ENCODE peak calls at places on chromosomes 16 and 17, in six cellular contexts. H, F, Y, I, B and U are unnamed samples.
A peak's percentile ranks its signal among the peaks of the same experiment; 100 is the strongest.

GRCh38 chr17:43740541-43740940 is 18.1 kb downstream of the SOST start:
- DNase-seq in H (no peak), F (no peak), Y (no peak), I (no peak), B (no peak), U (no peak)

GRCh38 chr17:31197991-31198390 is 99.0 kb downstream of the OMG start:
- DNase-seq in H (no peak), F (no peak), Y (no peak), I (no peak), B (no peak), U (no peak)

GRCh38 chr17:50080827-50081226 is 14.3 kb upstream of the PDK2 start:
- DNase-seq in H (no peak), F (no peak), Y (no peak), I (no peak), B (no peak), U (no peak)

GRCh38 chr17:68592004-68592403 is 9.2 kb downstream of the FAM20A start:
- DNase-seq in H (no peak), F (no peak), Y (no peak), I (no peak), B (no peak), U (no peak)

GRCh38 chr17:79778504-79779087 is 648 bp downstream of the CBX2 start:
- DNase-seq in H (peak; percentile 42), F (no peak), Y (no peak), I (no peak), B (no peak), U (peak; percentile 80)

GRCh38 chr16:48366165-48367093 is 18.8 kb downstream of the SIAH1 start:
- DNase-seq in H (peak; percentile 17), F (peak; percentile 69), Y (peak; percentile 68), I (peak; percentile 77), B (peak; percentile 79), U (peak; percentile 86)

GRCh38 chr17:32222621-32223020 is 43.0 kb upstream of the RHBDL3 start:
- DNase-seq in H (no peak), F (peak; percentile 62), Y (no peak), I (no peak), B (no peak), U (no peak)

GRCh38 chr16:81158964-81159363 is 62.8 kb upstream of the GCSH start:
- DNase-seq in H (no peak), F (no peak), Y (no peak), I (no peak), B (peak; percentile 41), U (no peak)

GRCh38 chr16:9128346-9129342 is 37.2 kb downstream of the HAPSTR1 start:
- DNase-seq in H (no peak), F (no peak), Y (no peak), I (peak; percentile 44), B (no peak), U (no peak)

GRCh38 chr17:40097931-40098845 is 2.2 kb downstream of the NR1D1 start:
- DNase-seq in H (peak; percentile 47), F (no peak), Y (no peak), I (peak; percentile 27), B (peak; percentile 93), U (peak; percentile 82)

DNA sequence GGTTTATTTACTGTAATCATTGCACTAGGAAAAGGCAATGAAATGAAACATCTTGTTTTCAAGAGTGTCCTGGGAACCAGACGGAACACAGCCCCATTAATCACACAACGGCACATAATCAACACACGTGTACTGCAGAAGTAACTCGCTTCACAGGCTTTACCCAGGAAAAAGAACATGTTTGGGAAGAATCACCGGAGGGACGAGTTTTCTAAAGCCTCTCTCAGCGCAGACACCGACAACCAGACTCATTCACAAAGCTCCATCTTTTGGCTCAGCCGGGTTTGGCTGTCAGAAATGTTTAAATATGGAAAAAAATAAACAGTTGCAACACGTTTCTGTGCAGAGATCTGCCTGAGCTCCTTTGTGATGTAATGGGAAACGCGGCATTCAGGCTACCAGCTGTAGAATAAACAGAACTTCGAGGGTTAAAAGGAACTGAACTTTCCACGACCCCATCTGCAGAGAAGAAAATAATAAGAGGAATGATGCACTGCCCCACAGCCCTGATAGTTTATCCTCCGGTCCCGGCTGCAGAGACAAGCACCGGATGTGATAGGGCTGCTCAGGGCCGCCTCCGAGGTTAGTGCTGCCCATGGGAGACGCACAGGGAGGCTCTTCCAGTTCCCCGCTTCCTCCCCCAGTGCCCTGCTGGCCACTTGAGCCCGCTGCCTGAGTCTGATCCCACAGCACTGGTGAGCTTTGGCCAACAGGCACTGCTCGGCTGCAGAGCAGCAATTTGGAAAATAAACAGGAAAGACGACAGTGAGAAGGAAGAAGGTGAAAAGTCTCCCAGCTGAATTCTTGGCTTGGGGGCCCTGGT is 119.8 kb downstream of the HIC1 start:
- DNase-seq in H (no peak), F (no peak), Y (no peak), I (peak; percentile 98), B (peak; percentile 94), U (no peak)
- TF ChIP-seq MYC in H (no peak), F (no peak), Y (no peak), I (no peak), B (no peak), U (no peak)

GRCh38 chr17:17899486-17899885 is 62.7 kb upstream of the SREBF1 start:
- DNase-seq in H (no peak), F (no peak), Y (no peak), I (no peak), B (peak; percentile 9), U (no peak)
- TF ChIP-seq MAX in H (no peak), F (no peak), Y (no peak), I (no peak), B (no peak), U (no peak)

GRCh38 chr17:83091257-83092141 is 12.1 kb downstream of the METRNL start:
- DNase-seq in H (no peak), F (no peak), Y (no peak), I (no peak), B (peak; percentile 46), U (no peak)
- TF ChIP-seq MYC in H (no peak), F (no peak), Y (no peak), I (no peak), B (no peak), U (no peak)

DNA sequence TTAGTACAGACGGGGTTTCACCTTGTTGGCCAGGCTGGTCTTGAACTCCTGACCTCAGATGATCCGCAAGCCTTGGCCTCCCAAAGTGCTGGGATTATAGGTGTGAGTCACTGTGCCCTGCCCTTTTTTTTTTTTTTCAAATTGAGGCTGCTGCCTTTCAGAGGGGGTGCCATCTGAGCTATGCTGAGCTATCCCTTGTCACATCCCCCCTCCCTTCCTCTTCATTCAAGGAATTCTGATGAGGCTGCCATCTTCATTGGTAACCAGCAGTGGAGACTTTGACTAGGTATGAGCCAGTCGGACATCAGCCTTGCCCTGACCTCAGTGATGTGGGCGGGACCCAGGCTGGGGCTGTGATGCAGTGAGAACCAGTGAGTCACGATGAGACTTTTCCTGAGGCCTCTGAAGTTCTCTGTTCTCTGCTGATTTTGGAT is 24.4 kb upstream of the GPT2 start:
- DNase-seq in H (peak; percentile 32), F (peak; percentile 80), Y (no peak), I (peak; percentile 73), B (peak; percentile 82), U (peak; percentile 64)
- TF ChIP-seq MAX in H (no peak), F (no peak), Y (no peak), I (no peak), B (no peak), U (no peak)

GRCh38 chr16:68091604-68092261 is 6.6 kb downstream of the NFATC3 start:
- DNase-seq in H (no peak), F (no peak), Y (no peak), I (peak; percentile 74), B (peak; percentile 70), U (peak; percentile 50)
- TF ChIP-seq MYC in H (no peak), F (no peak), Y (no peak), I (no peak), B (no peak), U (no peak)

DNA sequence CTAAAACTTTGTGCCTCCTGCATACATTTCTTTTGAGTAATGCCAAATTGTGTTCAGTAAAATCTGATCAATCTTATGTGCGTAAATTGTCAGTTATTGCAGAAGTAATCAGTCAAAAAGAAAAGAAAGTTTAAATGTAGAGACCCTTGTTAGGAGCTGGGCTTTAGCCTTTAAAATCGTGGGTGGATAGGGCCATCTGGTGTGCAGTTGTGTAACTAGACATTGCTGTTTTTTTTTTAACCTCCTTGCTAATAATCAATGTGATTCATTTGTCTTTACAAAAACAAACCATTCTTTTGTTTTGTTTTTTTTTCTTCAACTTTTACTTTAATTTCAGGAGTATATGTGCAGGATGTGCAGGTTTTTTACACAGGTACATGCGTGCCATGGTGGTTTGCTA is 5.3 kb upstream of the WWOX start:
- DNase-seq in H (no peak), F (no peak), Y (no peak), I (no peak), B (no peak), U (peak; percentile 29)
- TF ChIP-seq MAX in H (no peak), F (no peak), Y (no peak), I (no peak), B (no peak), U (no peak)

DNA sequence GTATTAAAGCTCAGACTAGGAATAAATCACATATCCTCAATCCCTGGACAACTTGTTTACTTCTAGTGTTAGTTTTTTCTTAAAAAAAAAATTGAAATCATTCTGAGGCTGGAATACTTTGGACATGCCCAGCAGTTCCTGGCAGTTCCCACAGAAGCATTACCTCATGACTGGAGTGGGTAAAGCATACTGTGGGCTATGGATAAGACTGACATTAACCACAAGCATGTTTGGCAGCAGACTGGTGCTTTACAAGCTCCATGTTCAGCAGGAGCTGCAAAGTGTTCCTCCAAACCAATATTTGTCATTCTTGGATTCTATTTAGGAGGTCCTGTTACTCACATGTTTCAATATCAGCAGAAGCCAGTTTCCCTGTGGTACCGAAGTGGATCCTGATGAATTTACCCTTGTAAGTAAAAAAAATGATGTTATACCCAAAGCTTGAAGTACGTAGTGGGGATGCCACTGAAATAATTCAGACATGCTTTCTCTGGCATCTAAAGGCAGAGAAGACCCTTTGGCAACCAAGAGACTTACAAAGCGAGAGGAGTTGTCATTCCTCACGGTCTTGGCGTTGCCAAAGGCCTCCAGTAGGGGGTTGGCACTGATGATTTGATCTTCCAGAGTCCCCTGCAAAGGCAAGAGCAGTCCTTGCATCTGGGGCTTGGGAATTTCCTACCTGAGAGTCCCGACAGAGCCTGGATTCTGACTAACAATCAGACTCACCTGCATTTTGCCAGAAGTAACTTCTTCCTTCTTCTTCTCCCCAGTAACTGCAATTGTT is 4.9 kb downstream of the MYH1 start:
- DNase-seq in H (no peak), F (no peak), Y (no peak), I (no peak), B (no peak), U (no peak)
- TF ChIP-seq MYC in H (no peak), F (no peak), Y (no peak), I (no peak), B (no peak), U (no peak)

GRCh38 chr17:17401271-17401781 is 75.5 kb upstream of the MED9 start:
- DNase-seq in H (peak; percentile 41), F (peak; percentile 31), Y (no peak), I (no peak), B (peak; percentile 56), U (peak; percentile 54)

GRCh38 chr17:17400566-17401184 is 76.1 kb upstream of the MED9 start:
- DNase-seq in H (no peak), F (no peak), Y (no peak), I (no peak), B (no peak), U (no peak)

GRCh38 chr17:17400070-17400469 is 76.7 kb upstream of the MED9 start:
- DNase-seq in H (no peak), F (no peak), Y (no peak), I (no peak), B (no peak), U (no peak)

GRCh38 chr17:17403899-17404576 is 72.8 kb upstream of the MED9 start:
- DNase-seq in H (no peak), F (no peak), Y (no peak), I (peak; percentile 82), B (no peak), U (peak; percentile 84)

GRCh38 chr17:17402558-17402957 is 74.2 kb upstream of the MED9 start:
- DNase-seq in H (no peak), F (no peak), Y (no peak), I (no peak), B (peak; percentile 56), U (no peak)
- TF ChIP-seq MAX in H (no peak), F (no peak), Y (no peak), I (no peak), B (no peak), U (no peak)